ENCODE peak calls at places on chromosomes 5 and 9, in nine cellular contexts. One of them, this sample, is unnamed. For H3K9me3, the result is how much of the 10 kb centered on the place peaks cover.

GRCh38 chr5:82584631-82585030 is 306.5 kb upstream of the RPS23 start:
- DNase-seq in HepG2: peak
- DNase-seq in hepatocyte: no peak
- DNase-seq in neuronal stem cell: no peak
- DNase-seq in mammary epithelial cell: no peak
- DNase-seq in A549: no peak
- DNase-seq in fibroblast of lung: no peak
- DNase-seq in IMR-90: no peak
- DNase-seq in K562: no peak
- DNase-seq in this sample: no peak

GRCh38 chr5:76303917-76304316 is 99.2 kb upstream of the IQGAP2 start:
- DNase-seq in IMR-90: no peak
- DNase-seq in K562: no peak
- DNase-seq in A549: peak
- DNase-seq in HepG2: no peak
- DNase-seq in neuronal stem cell: no peak
- DNase-seq in fibroblast of lung: no peak
- DNase-seq in hepatocyte: peak
- DNase-seq in mammary epithelial cell: peak
- DNase-seq in this sample: peak

GRCh38 chr9:22307013-22307711 is 139.5 kb upstream of the DMRTA1 start:
- DNase-seq in HepG2: peak
- DNase-seq in neuronal stem cell: peak
- DNase-seq in K562: no peak
- DNase-seq in hepatocyte: peak
- DNase-seq in mammary epithelial cell: peak
- DNase-seq in fibroblast of lung: peak
- DNase-seq in IMR-90: peak
- DNase-seq in A549: peak
- DNase-seq in this sample: peak

GRCh38 chr5:147403659-147404640 is 105.9 kb downstream of the DPYSL3 start:
- DNase-seq in hepatocyte: peak
- DNase-seq in IMR-90: peak
- DNase-seq in K562: no peak
- DNase-seq in HepG2: no peak
- DNase-seq in A549: peak
- DNase-seq in mammary epithelial cell: peak
- DNase-seq in neuronal stem cell: no peak
- DNase-seq in fibroblast of lung: peak
- DNase-seq in this sample: peak

GRCh38 chr5:173123416-173123815 is 20.9 kb upstream of the BNIP1 start:
- DNase-seq in IMR-90: peak
- DNase-seq in fibroblast of lung: peak
- DNase-seq in neuronal stem cell: no peak
- DNase-seq in A549: peak
- DNase-seq in K562: no peak
- DNase-seq in mammary epithelial cell: no peak
- DNase-seq in hepatocyte: peak
- DNase-seq in HepG2: peak
- DNase-seq in this sample: peak

GRCh38 chr5:73908440-73908839 is 282.4 kb downstream of the ARHGEF28 start:
- DNase-seq in hepatocyte: no peak
- DNase-seq in neuronal stem cell: no peak
- DNase-seq in mammary epithelial cell: no peak
- DNase-seq in fibroblast of lung: no peak
- DNase-seq in K562: no peak
- DNase-seq in HepG2: no peak
- DNase-seq in A549: no peak
- DNase-seq in IMR-90: no peak
- DNase-seq in this sample: no peak

GRCh38 chr9:5002811-5003210 is 17.7 kb downstream of the JAK2 start:
- DNase-seq in IMR-90: peak
- DNase-seq in K562: no peak
- DNase-seq in hepatocyte: no peak
- DNase-seq in neuronal stem cell: no peak
- DNase-seq in HepG2: no peak
- DNase-seq in mammary epithelial cell: no peak
- DNase-seq in A549: no peak
- DNase-seq in fibroblast of lung: peak
- DNase-seq in this sample: peak

GRCh38 chr9:88390371-88390990 is 2.2 kb downstream of the SPIN1 start:
- DNase-seq in hepatocyte: no peak
- DNase-seq in IMR-90: peak
- DNase-seq in A549: no peak
- DNase-seq in mammary epithelial cell: no peak
- DNase-seq in neuronal stem cell: no peak
- DNase-seq in HepG2: no peak
- DNase-seq in K562: no peak
- DNase-seq in fibroblast of lung: peak
- DNase-seq in this sample: peak

GRCh38 chr5:99169309-99169708 is 240.5 kb upstream of the CHD1 start:
- DNase-seq in fibroblast of lung: peak
- DNase-seq in HepG2: no peak
- DNase-seq in mammary epithelial cell: no peak
- DNase-seq in K562: no peak
- DNase-seq in hepatocyte: peak
- DNase-seq in IMR-90: no peak
- DNase-seq in A549: peak
- DNase-seq in neuronal stem cell: peak
- DNase-seq in this sample: peak

GRCh38 chr5:119651496-119651895 is 22.1 kb downstream of the FAM170A start:
- DNase-seq in mammary epithelial cell: no peak
- DNase-seq in IMR-90: no peak
- DNase-seq in HepG2: no peak
- DNase-seq in neuronal stem cell: no peak
- DNase-seq in K562: no peak
- DNase-seq in hepatocyte: no peak
- DNase-seq in A549: no peak
- DNase-seq in fibroblast of lung: no peak
- DNase-seq in this sample: no peak

GRCh38 chr9:77906991-77907390 is 124.6 kb downstream of the GNAQ start:
- DNase-seq in hepatocyte: no peak
- DNase-seq in HepG2: no peak
- DNase-seq in A549: no peak
- DNase-seq in IMR-90: no peak
- DNase-seq in mammary epithelial cell: no peak
- DNase-seq in fibroblast of lung: peak
- DNase-seq in neuronal stem cell: no peak
- DNase-seq in K562: no peak
- DNase-seq in this sample: no peak

GRCh38 chr5:139979943-139980342 is 63.2 kb downstream of the NRG2 start:
- DNase-seq in hepatocyte: no peak
- DNase-seq in neuronal stem cell: no peak
- DNase-seq in A549: no peak
- DNase-seq in mammary epithelial cell: no peak
- DNase-seq in HepG2: no peak
- DNase-seq in K562: no peak
- DNase-seq in IMR-90: no peak
- DNase-seq in fibroblast of lung: no peak
- DNase-seq in this sample: no peak

GRCh38 chr5:173627860-173628392 is 11.5 kb upstream of the BOD1 start:
- DNase-seq in hepatocyte: no peak
- DNase-seq in K562: no peak
- DNase-seq in HepG2: no peak
- DNase-seq in fibroblast of lung: no peak
- DNase-seq in mammary epithelial cell: no peak
- DNase-seq in neuronal stem cell: no peak
- DNase-seq in IMR-90: no peak
- DNase-seq in A549: no peak
- DNase-seq in this sample: no peak

GRCh38 chr9:74951107-74951720 is 1.5 kb downstream of the C9orf40 start:
- DNase-seq in A549: no peak
- DNase-seq in neuronal stem cell: no peak
- DNase-seq in HepG2: no peak
- DNase-seq in hepatocyte: no peak
- DNase-seq in IMR-90: no peak
- DNase-seq in K562: no peak
- DNase-seq in fibroblast of lung: no peak
- DNase-seq in mammary epithelial cell: peak
- DNase-seq in this sample: no peak

GRCh38 chr5:177446184-177447065 is at the start of gene PRR7:
- DNase-seq in IMR-90: peak
- DNase-seq in HepG2: no peak
- DNase-seq in A549: peak
- DNase-seq in K562: peak
- DNase-seq in neuronal stem cell: peak
- DNase-seq in fibroblast of lung: peak
- DNase-seq in mammary epithelial cell: peak
- DNase-seq in hepatocyte: peak
- DNase-seq in this sample: peak

GRCh38 chr5:177600458-177601018 is 606 bp downstream of the B4GALT7 start:
- DNase-seq in K562: no peak
- DNase-seq in mammary epithelial cell: peak
- DNase-seq in neuronal stem cell: no peak
- DNase-seq in A549: no peak
- DNase-seq in fibroblast of lung: no peak
- DNase-seq in hepatocyte: no peak
- DNase-seq in IMR-90: peak
- DNase-seq in HepG2: no peak
- DNase-seq in this sample: peak

GRCh38 chr9:38036359-38037084 is 32.5 kb downstream of the SHB start:
- DNase-seq in IMR-90: peak
- DNase-seq in K562: peak
- DNase-seq in mammary epithelial cell: peak
- DNase-seq in HepG2: no peak
- DNase-seq in fibroblast of lung: no peak
- DNase-seq in A549: peak
- DNase-seq in hepatocyte: no peak
- DNase-seq in neuronal stem cell: no peak
- DNase-seq in this sample: peak

GRCh38 chr5:17129093-17129492 is 88.3 kb upstream of the BASP1 start:
- DNase-seq in IMR-90: no peak
- DNase-seq in HepG2: no peak
- DNase-seq in mammary epithelial cell: no peak
- DNase-seq in hepatocyte: no peak
- DNase-seq in A549: peak
- DNase-seq in neuronal stem cell: no peak
- DNase-seq in K562: no peak
- DNase-seq in fibroblast of lung: peak
- DNase-seq in this sample: no peak

GRCh38 chr5:141223112-141223783 is at the start of gene PCDHB14:
- DNase-seq in mammary epithelial cell: peak
- DNase-seq in HepG2: peak
- DNase-seq in neuronal stem cell: peak
- DNase-seq in A549: peak
- DNase-seq in fibroblast of lung: peak
- DNase-seq in IMR-90: peak
- DNase-seq in hepatocyte: peak
- DNase-seq in K562: no peak
- DNase-seq in this sample: peak
- H3K9me3 ChIP-seq in mammary epithelial cell: under half
- H3K9me3 ChIP-seq in HepG2: under half
- H3K9me3 ChIP-seq in neuronal stem cell: under half
- H3K9me3 ChIP-seq in A549: under half
- H3K9me3 ChIP-seq in fibroblast of lung: under half
- H3K9me3 ChIP-seq in IMR-90: under half
- H3K9me3 ChIP-seq in hepatocyte: under half
- H3K9me3 ChIP-seq in K562: under half
- H3K9me3 ChIP-seq in this sample: under half

DNA sequence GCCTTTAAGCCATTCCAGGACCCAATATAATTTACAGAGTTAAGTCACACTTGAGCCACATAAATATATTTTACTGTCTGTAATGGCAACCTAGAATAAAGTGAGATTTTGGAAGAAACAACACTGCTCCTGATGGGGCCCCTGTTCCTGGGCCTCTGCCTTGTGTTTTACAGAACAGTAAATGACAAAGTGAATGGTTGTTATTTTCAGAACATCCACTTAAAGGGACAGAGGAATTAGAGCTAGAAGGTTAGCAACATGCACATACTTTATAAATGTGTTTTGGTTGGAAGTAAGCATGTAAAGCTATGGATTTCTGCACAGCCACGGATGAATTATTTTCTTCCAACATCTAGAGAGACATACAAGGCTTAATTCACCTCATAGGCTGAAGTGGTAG is 3.6 kb downstream of the PTGER4 start:
- DNase-seq in neuronal stem cell: no peak
- DNase-seq in IMR-90: no peak
- DNase-seq in fibroblast of lung: peak
- DNase-seq in A549: no peak
- DNase-seq in HepG2: no peak
- DNase-seq in mammary epithelial cell: no peak
- DNase-seq in hepatocyte: no peak
- DNase-seq in K562: no peak
- DNase-seq in this sample: no peak
- H3K4me3 ChIP-seq in neuronal stem cell: no peak
- H3K4me3 ChIP-seq in IMR-90: peak
- H3K4me3 ChIP-seq in fibroblast of lung: peak
- H3K4me3 ChIP-seq in A549: no peak
- H3K4me3 ChIP-seq in HepG2: no peak
- H3K4me3 ChIP-seq in mammary epithelial cell: peak
- H3K4me3 ChIP-seq in hepatocyte: no peak
- H3K4me3 ChIP-seq in K562: no peak
- H3K4me3 ChIP-seq in this sample: no peak

GRCh38 chr9:111691686-111692329 is 30.4 kb downstream of the GNG10 start:
- DNase-seq in mammary epithelial cell: peak
- DNase-seq in HepG2: peak
- DNase-seq in neuronal stem cell: peak
- DNase-seq in A549: peak
- DNase-seq in hepatocyte: peak
- DNase-seq in IMR-90: peak
- DNase-seq in K562: no peak
- DNase-seq in fibroblast of lung: peak
- DNase-seq in this sample: peak
- H3K4me2 ChIP-seq in mammary epithelial cell: no peak
- H3K4me2 ChIP-seq in HepG2: no peak
- H3K4me2 ChIP-seq in neuronal stem cell: no peak
- H3K4me2 ChIP-seq in A549: peak
- H3K4me2 ChIP-seq in hepatocyte: no peak
- H3K4me2 ChIP-seq in IMR-90: peak
- H3K4me2 ChIP-seq in K562: no peak
- H3K4me2 ChIP-seq in fibroblast of lung: no peak
- H3K4me2 ChIP-seq in this sample: no peak

GRCh38 chr9:98594551-98595160 is 114.1 kb downstream of the GABBR2 start:
- DNase-seq in mammary epithelial cell: no peak
- DNase-seq in A549: no peak
- DNase-seq in fibroblast of lung: no peak
- DNase-seq in neuronal stem cell: no peak
- DNase-seq in HepG2: peak
- DNase-seq in K562: no peak
- DNase-seq in hepatocyte: peak
- DNase-seq in IMR-90: no peak
- DNase-seq in this sample: no peak
- H3K9me3 ChIP-seq in mammary epithelial cell: under half
- H3K9me3 ChIP-seq in A549: under half
- H3K9me3 ChIP-seq in fibroblast of lung: under half
- H3K9me3 ChIP-seq in neuronal stem cell: under half
- H3K9me3 ChIP-seq in HepG2: under half
- H3K9me3 ChIP-seq in K562: under half
- H3K9me3 ChIP-seq in hepatocyte: under half
- H3K9me3 ChIP-seq in IMR-90: under half
- H3K9me3 ChIP-seq in this sample: under half

This sample was measured in GM23248.